ENCODE peak calls at places on chromosome 18, in nine cellular contexts. T, M, X, F, A, R, Y, D and N are unnamed samples.

GRCh38 chr18:67650661-67651060 is 134.1 kb upstream of the DSEL start:
- DNase-seq in A (no peak), M (no peak), D (no peak), T (no peak), Y (no peak), F (no peak), R (no peak), X (no peak), N (no peak)

GRCh38 chr18:48161911-48162698 is 231.6 kb upstream of the SMAD2 start:
- DNase-seq in F (peak), A (no peak), Y (no peak), D (no peak), M (no peak), T (peak), R (no peak), X (no peak), N (peak)

GRCh38 chr18:49858309-49859005 is 45.1 kb upstream of the ACAA2 start:
- DNase-seq in Y (peak), M (peak), X (peak), A (peak), D (peak), F (peak), R (peak), T (peak), N (peak)

GRCh38 chr18:79921984-79922965 is 29.2 kb downstream of the SLC66A2 start:
- DNase-seq in R (no peak), D (no peak), T (no peak), Y (no peak), X (no peak), A (no peak), F (no peak), M (no peak), N (no peak)

GRCh38 chr18:6781846-6782245 is 52.3 kb downstream of the ARHGAP28 start:
- DNase-seq in Y (no peak), D (no peak), F (no peak), T (no peak), A (no peak), R (no peak), M (no peak), X (no peak), N (peak)

GRCh38 chr18:75551071-75551470 is 123.6 kb upstream of the SMIM21 start:
- DNase-seq in D (no peak), T (no peak), M (no peak), R (no peak), F (no peak), Y (no peak), A (no peak), X (no peak), N (peak)

GRCh38 chr18:9221040-9221439 is 84.5 kb downstream of the ANKRD12 start:
- DNase-seq in Y (no peak), F (no peak), R (no peak), T (no peak), D (no peak), M (no peak), A (no peak), X (no peak), N (no peak)

GRCh38 chr18:36622610-36623009 is 206.2 kb downstream of the TPGS2 start:
- DNase-seq in F (no peak), A (no peak), T (no peak), D (no peak), X (no peak), Y (no peak), M (no peak), R (no peak), N (no peak)

GRCh38 chr18:12098389-12098788 is 4.7 kb downstream of the ANKRD62 start:
- DNase-seq in R (no peak), T (no peak), M (no peak), D (no peak), A (no peak), X (no peak), F (no peak), Y (no peak), N (no peak)

GRCh38 chr18:58908006-58908405 is 43.3 kb downstream of the ZNF532 start:
- DNase-seq in X (no peak), Y (no peak), D (no peak), T (no peak), M (no peak), F (no peak), A (no peak), R (no peak), N (no peak)

GRCh38 chr18:12307871-12308385 is at the start of gene TUBB6:
- DNase-seq in M (no peak), F (no peak), A (peak), T (peak), X (peak), R (no peak), Y (peak), D (peak), N (peak)

GRCh38 chr18:12254137-12254819 is at the start of gene CIDEA:
- DNase-seq in F (no peak), M (no peak), D (no peak), R (no peak), A (no peak), T (no peak), Y (no peak), X (peak), N (no peak)

GRCh38 chr18:76691800-76692199 is 130.6 kb upstream of the ZNF236 start:
- DNase-seq in F (no peak), D (no peak), R (no peak), X (no peak), Y (no peak), T (no peak), A (peak), M (no peak), N (no peak)

GRCh38 chr18:69943021-69943420 is 4.7 kb downstream of the CD226 start:
- DNase-seq in F (no peak), Y (no peak), T (no peak), D (no peak), R (no peak), M (no peak), X (no peak), A (no peak), N (no peak)

GRCh38 chr18:49608366-49608747 is 46.5 kb downstream of the LIPG start:
- DNase-seq in A (no peak), T (no peak), Y (no peak), X (no peak), D (no peak), F (no peak), R (no peak), M (no peak), N (no peak)

GRCh38 chr18:3097082-3097481 is 84.1 kb upstream of the LPIN2 start:
- DNase-seq in M (no peak), Y (no peak), D (no peak), T (no peak), X (no peak), R (peak), F (no peak), A (no peak), N (peak)

GRCh38 chr18:72700961-72701710 is 157.0 kb upstream of the CBLN2 start:
- DNase-seq in T (peak), D (peak), F (peak), X (no peak), R (no peak), Y (no peak), M (no peak), A (no peak), N (peak)

GRCh38 chr18:75135158-75135725 is 73.7 kb downstream of the PTGR3 start:
- DNase-seq in Y (no peak), T (no peak), M (no peak), D (no peak), X (no peak), A (no peak), F (no peak), R (no peak), N (no peak)

GRCh38 chr18:48898521-48898920 is 52.2 kb downstream of the SMAD7 start:
- DNase-seq in T (no peak), R (no peak), A (no peak), X (no peak), F (no peak), D (no peak), Y (no peak), M (no peak), N (no peak)

GRCh38 chr18:23183356-23184150 is 48.3 kb downstream of the CABLES1 start:
- DNase-seq in Y (no peak), D (no peak), A (peak), M (no peak), T (no peak), R (no peak), F (no peak), X (no peak), N (no peak)

GRCh38 chr18:48032876-48033769 is 102.7 kb upstream of the SMAD2 start:
- DNase-seq in X (no peak), F (no peak), R (no peak), A (peak), T (no peak), Y (no peak), M (no peak), D (no peak), N (no peak)

GRCh38 chr18:78673516-78674321 is 305.9 kb upstream of the SALL3 start:
- DNase-seq in T (no peak), M (no peak), A (no peak), X (no peak), D (no peak), F (no peak), Y (no peak), R (no peak), N (no peak)

GRCh38 chr18:22106536-22107292 is 62.7 kb upstream of the GATA6 start:
- DNase-seq in A (no peak), T (no peak), X (no peak), M (no peak), R (no peak), F (no peak), D (no peak), Y (no peak), N (no peak)

GRCh38 chr18:4203525-4203924 is 251.6 kb downstream of the DLGAP1 start:
- DNase-seq in D (no peak), F (no peak), T (no peak), Y (no peak), X (no peak), R (no peak), M (no peak), A (no peak), N (peak)

GRCh38 chr18:3594760-3595241 is 144.8 kb downstream of the TGIF1 start:
- DNase-seq in X (no peak), R (peak), T (peak), D (no peak), M (no peak), F (peak), A (no peak), Y (peak), N (no peak)

GRCh38 chr18:48929212-48929612 is 21.6 kb downstream of the SMAD7 start:
- DNase-seq in D (no peak), A (no peak), X (no peak), M (no peak), T (no peak), Y (no peak), R (no peak), F (no peak), N (peak)

GRCh38 chr18:26547302-26548143 is 830 bp downstream of the KCTD1 start:
- DNase-seq in Y (peak), F (peak), D (peak), M (peak), X (peak), R (peak), T (no peak), A (peak), N (no peak)

GRCh38 chr18:77512152-77512551 is 262.5 kb downstream of the GALR1 start:
- DNase-seq in R (no peak), T (no peak), F (no peak), Y (no peak), A (no peak), D (no peak), X (no peak), M (no peak), N (no peak)